ENCODE peak calls at places on chromosomes 16 and 17, in seven cellular contexts. I, S, G, W, F, Z and J are unnamed samples.

GRCh38 chr16:87390641-87391323 is 1.4 kb upstream of the MAP1LC3B start:
- DNase-seq in I (peak), S (no peak), G (no peak), W (no peak), F (no peak), Z (peak), J (no peak)

GRCh38 chr17:43106552-43106951 is 18.6 kb downstream of the BRCA1 start:
- DNase-seq in I (no peak), S (no peak), G (no peak), W (no peak), F (no peak), Z (no peak), J (no peak)

GRCh38 chr17:44707755-44708400 is 587 bp upstream of the DBF4B start:
- DNase-seq in I (no peak), S (no peak), G (no peak), W (no peak), F (no peak), Z (peak), J (no peak)

GRCh38 chr16:71952818-71953217 is 47.4 kb downstream of the PKD1L3 start:
- DNase-seq in I (no peak), S (no peak), G (no peak), W (no peak), F (no peak), Z (no peak), J (no peak)

GRCh38 chr16:30724641-30725464 is 23.4 kb upstream of the PHKG2 start:
- DNase-seq in I (peak), S (no peak), G (no peak), W (no peak), F (no peak), Z (no peak), J (peak)

GRCh38 chr17:50346313-50347086 is 574 bp downstream of the XYLT2 start:
- DNase-seq in I (peak), S (peak), G (peak), W (peak), F (peak), Z (peak), J (peak)

GRCh38 chr17:44971776-44972483 is 3.8 kb upstream of the C1QL1 start:
- DNase-seq in I (no peak), S (no peak), G (no peak), W (no peak), F (peak), Z (no peak), J (no peak)

GRCh38 chr16:1538804-1539520 is 5.5 kb downstream of the TMEM204 start:
- DNase-seq in I (no peak), S (no peak), G (no peak), W (no peak), F (no peak), Z (no peak), J (no peak)

GRCh38 chr17:60390223-60390622 is 1.7 kb downstream of the USP32 start:
- DNase-seq in I (no peak), S (no peak), G (no peak), W (no peak), F (peak), Z (no peak), J (no peak)

GRCh38 chr17:11274106-11274505 is 33.1 kb downstream of the SHISA6 start:
- DNase-seq in I (no peak), S (no peak), G (no peak), W (no peak), F (no peak), Z (no peak), J (no peak)

GRCh38 chr17:73415782-73416181 is 104.0 kb upstream of the CDC42EP4 start:
- DNase-seq in I (no peak), S (no peak), G (no peak), W (no peak), F (no peak), Z (no peak), J (no peak)

GRCh38 chr16:6104423-6104822 is 1006.8 kb upstream of the EEF2KMT start:
- DNase-seq in I (no peak), S (no peak), G (no peak), W (no peak), F (no peak), Z (no peak), J (no peak)

GRCh38 chr16:61412562-61412961 is 623.7 kb downstream of the CDH8 start:
- DNase-seq in I (no peak), S (no peak), G (no peak), W (no peak), F (no peak), Z (no peak), J (no peak)

DNA sequence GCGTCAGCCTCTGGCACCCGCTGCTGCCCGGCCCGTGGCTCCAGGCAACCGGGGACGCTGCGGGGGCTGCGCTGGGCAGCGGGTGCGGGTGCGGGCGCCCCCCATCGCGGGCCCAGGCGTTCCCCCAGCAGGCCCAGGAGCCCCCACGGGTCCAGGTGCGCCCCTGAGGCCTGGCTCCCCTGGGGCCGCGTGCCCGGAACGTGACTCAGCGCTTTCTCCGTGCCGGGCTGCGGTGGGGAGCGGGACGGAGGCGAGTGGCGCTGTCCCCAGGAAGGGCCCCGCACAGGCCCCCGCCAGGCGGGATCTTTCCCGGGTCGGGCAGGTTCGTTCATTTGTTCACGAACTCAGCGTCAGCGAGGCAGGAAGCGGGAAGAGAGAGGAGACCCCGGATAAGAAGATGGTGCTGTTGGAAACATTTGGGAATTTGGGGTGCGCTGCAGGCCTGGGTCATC is 18.4 kb upstream of the EXOC7 start:
- DNase-seq in I (no peak), S (peak), G (no peak), W (no peak), F (no peak), Z (no peak), J (no peak)
- H3K4me3 ChIP-seq in I (peak), S (peak), G (peak), W (peak), F (peak), Z (peak), J (peak)

GRCh38 chr17:15945493-15946209 is 721 bp downstream of the ADORA2B start:
- DNase-seq in I (no peak), S (no peak), G (no peak), W (no peak), F (peak), Z (no peak), J (no peak)
- H3K27ac ChIP-seq in I (peak), S (no peak), G (no peak), W (no peak), F (peak), Z (peak), J (no peak)

DNA sequence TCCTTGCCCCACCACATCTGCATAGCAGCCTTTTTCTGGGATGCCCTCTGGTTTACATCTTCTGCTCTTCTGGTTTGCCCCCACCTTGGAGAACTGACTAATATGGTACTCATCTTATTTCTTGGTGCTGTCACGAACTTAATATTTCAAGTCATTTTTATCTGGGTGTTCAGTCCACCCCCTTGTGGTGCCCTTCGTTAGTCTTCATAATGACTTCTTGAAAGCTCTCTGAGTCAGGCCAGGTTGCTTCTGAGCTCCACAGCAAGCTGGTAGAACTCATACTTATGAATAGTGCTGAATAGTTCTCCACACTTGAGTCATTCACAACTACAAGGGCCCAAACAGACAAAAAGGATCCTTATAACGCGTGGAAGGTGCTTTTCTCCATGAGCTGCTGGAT is 35.8 kb upstream of the TEKT3 start:
- DNase-seq in I (no peak), S (no peak), G (peak), W (no peak), F (peak), Z (no peak), J (no peak)
- H3K4me3 ChIP-seq in I (no peak), S (no peak), G (no peak), W (no peak), F (no peak), Z (no peak), J (no peak)

DNA sequence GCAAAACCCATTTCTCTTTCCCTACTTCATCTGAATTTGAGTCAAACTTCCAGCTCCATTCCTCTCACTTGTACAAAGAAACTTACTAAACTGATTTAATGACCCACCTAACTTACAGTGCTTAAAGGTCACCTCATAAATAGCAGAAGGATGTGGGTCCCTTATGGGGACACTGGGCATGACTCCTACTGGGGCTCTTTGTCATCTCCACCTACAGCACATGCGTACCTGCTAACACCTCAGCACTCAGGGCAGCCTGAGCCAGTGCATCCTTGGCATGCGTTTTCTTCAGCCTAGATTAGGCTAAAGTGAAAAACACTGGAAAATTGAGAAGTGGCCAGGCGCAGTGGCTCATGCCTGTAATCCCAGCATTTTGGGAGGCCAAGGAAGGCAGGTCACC is 63.2 kb downstream of the HELZ start:
- DNase-seq in I (no peak), S (no peak), G (no peak), W (no peak), F (no peak), Z (no peak), J (no peak)
- H3K27ac ChIP-seq in I (no peak), S (no peak), G (no peak), W (no peak), F (no peak), Z (no peak), J (no peak)

GRCh38 chr17:17807440-17807839 is 29.3 kb downstream of the SREBF1 start:
- DNase-seq in I (no peak), S (no peak), G (no peak), W (no peak), F (no peak), Z (no peak), J (no peak)

GRCh38 chr17:17808706-17809432 is 27.9 kb downstream of the SREBF1 start:
- DNase-seq in I (no peak), S (no peak), G (no peak), W (no peak), F (peak), Z (no peak), J (no peak)

GRCh38 chr17:17810374-17811248 is 26.2 kb downstream of the SREBF1 start:
- DNase-seq in I (no peak), S (no peak), G (peak), W (no peak), F (no peak), Z (no peak), J (no peak)

GRCh38 chr17:17811381-17812210 is 25.2 kb downstream of the SREBF1 start:
- DNase-seq in I (no peak), S (no peak), G (no peak), W (no peak), F (no peak), Z (no peak), J (no peak)

GRCh38 chr17:17809527-17810373 is 27.0 kb downstream of the SREBF1 start:
- DNase-seq in I (peak), S (no peak), G (peak), W (no peak), F (no peak), Z (no peak), J (peak)
- H3K4me3 ChIP-seq in I (peak), S (peak), G (peak), W (peak), F (no peak), Z (peak), J (peak)

DNA sequence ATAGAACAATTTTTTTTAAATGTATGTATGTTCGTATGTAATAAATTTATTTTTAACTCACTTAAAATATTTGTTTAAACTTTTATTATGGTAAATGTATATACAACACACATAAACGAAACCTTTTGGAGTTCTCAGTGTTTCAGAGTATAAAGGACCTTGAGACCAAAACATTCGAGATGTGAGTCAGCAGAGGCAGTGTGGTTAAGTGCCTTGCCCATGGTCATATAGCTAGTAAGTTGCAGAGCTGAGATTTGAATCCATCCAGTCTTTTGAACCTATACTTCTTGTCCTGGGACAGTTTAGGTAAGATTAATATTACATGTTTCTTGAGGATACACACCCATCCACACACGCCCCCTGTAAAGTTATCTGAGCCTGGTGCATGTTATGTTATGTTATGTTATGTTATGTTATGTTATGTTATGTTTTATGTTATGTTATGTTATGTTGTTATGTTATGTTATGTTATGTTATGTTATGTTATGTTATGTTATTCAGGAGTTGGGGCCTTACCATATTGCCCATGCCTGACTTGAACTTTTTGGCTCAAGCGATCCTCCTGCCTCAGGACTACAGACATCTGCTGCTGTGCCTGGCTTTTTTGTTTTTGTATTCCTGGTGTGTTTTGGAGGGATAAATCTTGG is 41.8 kb downstream of the TNRC6A start:
- DNase-seq in I (no peak), S (no peak), G (no peak), W (no peak), F (no peak), Z (no peak), J (no peak)
- H3K27ac ChIP-seq in I (peak), S (no peak), G (no peak), W (no peak), F (no peak), Z (no peak), J (peak)